ENCODE peak calls at places on chromosomes 4 and X, in four cellular contexts. Y, I, V and F are unnamed samples.

GRCh38 chr4:188439641-188440311 is 300.5 kb downstream of the TRIML1 start:
- DNase-seq in Y (no peak), I (no peak), V (no peak), F (no peak)

GRCh38 chr4:163959932-163960331 is 465.4 kb downstream of the TMA16 start:
- DNase-seq in V (no peak), Y (no peak), I (no peak), F (no peak)

GRCh38 chr4:87278335-87278794 is 44.3 kb downstream of the HSD17B13 start:
- DNase-seq in Y (no peak), V (no peak), I (no peak), F (no peak)

GRCh38 chr4:4502694-4503311 is 39.0 kb downstream of the STX18 start:
- DNase-seq in V (no peak), I (no peak), Y (peak; percentile 33), F (peak; percentile 27)

GRCh38 chr4:46949822-46950221 is 40.8 kb upstream of the COX7B2 start:
- DNase-seq in V (no peak), I (no peak), Y (no peak), F (no peak)

GRCh38 chr4:110371016-110371795 is 104.7 kb upstream of the ENPEP start:
- DNase-seq in V (no peak), I (no peak), Y (no peak), F (no peak)

GRCh38 chr4:13657016-13657415 is 29.5 kb upstream of the BOD1L1 start:
- DNase-seq in V (no peak), I (no peak), Y (no peak), F (no peak)

GRCh38 chrX:12865359-12865758 is 1.5 kb upstream of the TLR7 start:
- DNase-seq in V (no peak), Y (no peak), I (no peak), F (no peak)

GRCh38 chrX:154799554-154800348 is 5.5 kb downstream of the MPP1 start:
- DNase-seq in V (no peak), I (peak; percentile 7), Y (no peak), F (no peak)

GRCh38 chr4:34721835-34722234 is 1522.5 kb downstream of the ARAP2 start:
- DNase-seq in I (no peak), Y (no peak), V (no peak), F (no peak)

GRCh38 chr4:88963817-88964216 is 93.2 kb downstream of the FAM13A start:
- DNase-seq in Y (no peak), V (no peak), I (no peak), F (no peak)

GRCh38 chr4:22986262-22986661 is 293.5 kb downstream of the GBA3 start:
- DNase-seq in Y (no peak), V (no peak), I (no peak), F (no peak)

GRCh38 chr4:72975488-72975784 is 94.1 kb downstream of the COX18 start:
- DNase-seq in V (no peak), I (no peak), Y (no peak), F (no peak)

GRCh38 chrX:108000751-108001150 is 18.6 kb upstream of the TEX13B start:
- DNase-seq in V (no peak), I (no peak), Y (no peak), F (no peak)

GRCh38 chr4:157739237-157739636 is 433.6 kb downstream of the GASK1B start:
- DNase-seq in V (no peak), Y (no peak), I (no peak), F (no peak)

GRCh38 chrX:41857670-41858069 is 65.7 kb downstream of the CASK start:
- DNase-seq in Y (no peak), I (no peak), V (no peak), F (no peak)

GRCh38 chr4:158778065-158778711 is 9.4 kb downstream of the FNIP2 start:
- DNase-seq in V (peak; percentile 3), Y (peak; percentile 24), I (no peak), F (peak; percentile 45)

GRCh38 chrX:76029385-76029784 is 143.5 kb upstream of the PBDC1 start:
- DNase-seq in V (no peak), Y (no peak), I (no peak), F (no peak)

GRCh38 chr4:42345962-42346544 is 51.2 kb upstream of the SHISA3 start:
- DNase-seq in V (no peak), I (no peak), Y (no peak), F (no peak)

GRCh38 chrX:75746891-75747639 is 38.0 kb downstream of the MAGEE2 start:
- DNase-seq in V (peak; percentile 9), Y (peak; percentile 14), I (peak; percentile 37), F (peak; percentile 22)

GRCh38 chrX:119690921-119691716 is 1.8 kb downstream of the SEPTIN6 start:
- DNase-seq in V (no peak), Y (peak; percentile 67), I (no peak), F (no peak)

GRCh38 chr4:80637190-80637589 is 301.7 kb downstream of the CFAP299 start:
- DNase-seq in V (no peak), Y (no peak), I (no peak), F (no peak)

GRCh38 chr4:41709844-41710481 is 38.6 kb downstream of the PHOX2B start:
- DNase-seq in I (no peak), Y (no peak), V (no peak), F (no peak)

GRCh38 chr4:109072595-109072994 is 229.9 kb downstream of the COL25A1 start:
- DNase-seq in Y (no peak), V (no peak), I (no peak), F (no peak)

GRCh38 chr4:151049430-151049884 is 34.4 kb upstream of the LRBA start:
- DNase-seq in V (no peak), I (no peak), Y (no peak), F (no peak)

GRCh38 chrX:14015294-14015693 is 14.4 kb downstream of the GEMIN8 start:
- DNase-seq in V (no peak), Y (no peak), I (no peak), F (no peak)

GRCh38 chr4:78065514-78066192 is 8.5 kb downstream of the FRAS1 start:
- DNase-seq in I (no peak), Y (no peak), V (no peak), F (no peak)

GRCh38 chrX:100695302-100695701 is 36.6 kb downstream of the SYTL4 start:
- DNase-seq in I (no peak), Y (no peak), V (no peak), F (no peak)

GRCh38 chr4:132297346-132297745 is 851.7 kb upstream of the PCDH10 start:
- DNase-seq in V (no peak), Y (no peak), I (no peak), F (no peak)

GRCh38 chr4:83115000-83115399 is 471 bp upstream of the PLAC8 start:
- DNase-seq in Y (no peak), I (no peak), V (no peak), F (no peak)

GRCh38 chr4:87052615-87053014 is 117.8 kb downstream of the AFF1 start:
- DNase-seq in V (no peak), I (no peak), Y (no peak), F (no peak)

GRCh38 chr4:123986268-123986798 is 589.7 kb downstream of the SPRY1 start:
- DNase-seq in Y (no peak), V (no peak), I (no peak), F (no peak)

GRCh38 chr4:10529891-10530786 is 72.9 kb upstream of the ZNF518B start:
- DNase-seq in V (no peak), Y (no peak), I (no peak), F (no peak)

GRCh38 chrX:71222929-71223328 is at the start of gene GJB1:
- DNase-seq in Y (no peak), V (no peak), I (no peak), F (no peak)